ENCODE peak calls at places on chromosomes 5 and 9, in seven cellular contexts. K is heart left ventricle, L is astrocyte, O is tibial artery, W is AG09309, T is mammary epithelial cell, Q is aorta. V is an unnamed sample.
A peak's percentile ranks its signal among the peaks of the same experiment; 100 is the strongest.

GRCh38 chr9:76322810-76323209 is 71.4 kb downstream of the RFK start:
- DNase-seq in K (no peak), L (no peak), O (no peak), W (no peak), T (no peak), Q (no peak), V (no peak)

GRCh38 chr5:52339285-52339684 is 448.4 kb upstream of the ITGA1 start:
- DNase-seq in K (no peak), L (no peak), O (no peak), W (no peak), T (no peak), Q (no peak), V (no peak)

GRCh38 chr9:4243113-4243512 is 56.8 kb downstream of the GLIS3 start:
- DNase-seq in K (no peak), L (no peak), O (no peak), W (no peak), T (no peak), Q (no peak), V (no peak)

GRCh38 chr9:33921967-33922895 is 105.3 kb downstream of the UBE2R2 start:
- DNase-seq in K (no peak), L (no peak), O (no peak), W (no peak), T (no peak), Q (peak; percentile 55), V (no peak)

GRCh38 chr9:82606761-82607382 is 456.1 kb downstream of the RASEF start:
- DNase-seq in K (no peak), L (peak; percentile 50), O (no peak), W (peak; percentile 39), T (peak; percentile 35), Q (no peak), V (peak; percentile 72)

GRCh38 chr5:79070002-79070567 is 518 bp downstream of the BHMT2 start:
- DNase-seq in K (peak; percentile 61), L (peak; percentile 27), O (peak; percentile 65), W (no peak), T (no peak), Q (peak; percentile 77), V (peak; percentile 48)

GRCh38 chr9:133485531-133486260 is 6.8 kb upstream of the SLC2A6 start:
- DNase-seq in K (peak; percentile 61), L (no peak), O (no peak), W (no peak), T (no peak), Q (peak; percentile 65), V (no peak)

GRCh38 chr9:21741151-21741550 is 61.3 kb upstream of the MTAP start:
- DNase-seq in K (no peak), L (peak; percentile 65), O (no peak), W (no peak), T (no peak), Q (no peak), V (peak; percentile 50)

GRCh38 chr5:170554566-170555267 is 50.9 kb downstream of the KCNIP1 start:
- DNase-seq in K (no peak), L (peak; percentile 66), O (peak; percentile 72), W (no peak), T (no peak), Q (no peak), V (no peak)

GRCh38 chr5:6732634-6733410 is 19.6 kb downstream of the TENT4A start:
- DNase-seq in K (peak; percentile 78), L (peak; percentile 73), O (peak; percentile 72), W (peak; percentile 24), T (peak; percentile 58), Q (peak; percentile 89), V (peak; percentile 68)

GRCh38 chr9:132018957-132019405 is 60.7 kb downstream of the MED27 start:
- DNase-seq in K (no peak), L (peak; percentile 49), O (no peak), W (no peak), T (no peak), Q (no peak), V (no peak)

GRCh38 chr9:91771027-91771426 is 179.0 kb downstream of the ROR2 start:
- DNase-seq in K (no peak), L (peak; percentile 92), O (no peak), W (peak; percentile 81), T (peak; percentile 80), Q (no peak), V (peak; percentile 95)

GRCh38 chr9:91771864-91772263 is 178.2 kb downstream of the ROR2 start:
- DNase-seq in K (no peak), L (peak; percentile 31), O (no peak), W (no peak), T (no peak), Q (no peak), V (peak; percentile 54)

GRCh38 chr9:91768977-91769916 is 180.8 kb downstream of the ROR2 start:
- DNase-seq in K (no peak), L (no peak), O (no peak), W (no peak), T (no peak), Q (no peak), V (no peak)

GRCh38 chr9:91768507-91768906 is 181.5 kb downstream of the ROR2 start:
- DNase-seq in K (no peak), L (no peak), O (no peak), W (no peak), T (no peak), Q (no peak), V (no peak)

GRCh38 chr9:91770229-91770628 is 179.8 kb downstream of the ROR2 start:
- DNase-seq in K (no peak), L (no peak), O (no peak), W (no peak), T (peak; percentile 24), Q (no peak), V (no peak)
- H3K4me3 ChIP-seq in K (no peak overlapping the region), L (no peak overlapping the region), O (no peak overlapping the region), W (no peak overlapping the region), T (no peak overlapping the region), Q (no peak overlapping the region), V (no peak overlapping the region)

GRCh38 chr5:123094919-123095693 is 6.1 kb downstream of the PRDM6 start:
- DNase-seq in K (peak; percentile 43), L (no peak), O (peak; percentile 80), W (no peak), T (no peak), Q (peak; percentile 93), V (no peak)
- H3K4me3 ChIP-seq in K (no peak overlapping the region), L (no peak overlapping the region), O (peak overlapping the region; percentile 69), W (no peak overlapping the region), T (no peak overlapping the region), Q (peak overlapping the region; percentile 98), V (no peak overlapping the region)

GRCh38 chr5:179154346-179154990 is 94.3 kb downstream of the ZNF354C start:
- DNase-seq in K (peak; percentile 52), L (no peak), O (peak; percentile 61), W (no peak), T (no peak), Q (peak; percentile 50), V (no peak)
- H3K4me3 ChIP-seq in K (no peak overlapping the region), L (no peak overlapping the region), O (no peak overlapping the region), W (no peak overlapping the region), T (no peak overlapping the region), Q (no peak overlapping the region), V (no peak overlapping the region)

GRCh38 chr5:42995152-42995751 is 44.9 kb downstream of the ANXA2R start:
- DNase-seq in K (no peak), L (peak; percentile 44), O (no peak), W (no peak), T (no peak), Q (no peak), V (peak; percentile 60)
- H3K4me3 ChIP-seq in K (peak overlapping the region; percentile 60), L (peak overlapping the region; percentile 81), O (peak overlapping the region; percentile 77), W (peak overlapping the region; percentile 57), T (no peak overlapping the region), Q (no peak overlapping the region), V (peak overlapping the region; percentile 70)

GRCh38 chr9:93093081-93093448 is 3.0 kb upstream of the CARD19 start:
- DNase-seq in K (no peak), L (no peak), O (no peak), W (no peak), T (no peak), Q (peak; percentile 3), V (no peak)
- H3K4me3 ChIP-seq in K (no peak overlapping the region), L (no peak overlapping the region), O (no peak overlapping the region), W (no peak overlapping the region), T (no peak overlapping the region), Q (no peak overlapping the region), V (no peak overlapping the region)

DNA sequence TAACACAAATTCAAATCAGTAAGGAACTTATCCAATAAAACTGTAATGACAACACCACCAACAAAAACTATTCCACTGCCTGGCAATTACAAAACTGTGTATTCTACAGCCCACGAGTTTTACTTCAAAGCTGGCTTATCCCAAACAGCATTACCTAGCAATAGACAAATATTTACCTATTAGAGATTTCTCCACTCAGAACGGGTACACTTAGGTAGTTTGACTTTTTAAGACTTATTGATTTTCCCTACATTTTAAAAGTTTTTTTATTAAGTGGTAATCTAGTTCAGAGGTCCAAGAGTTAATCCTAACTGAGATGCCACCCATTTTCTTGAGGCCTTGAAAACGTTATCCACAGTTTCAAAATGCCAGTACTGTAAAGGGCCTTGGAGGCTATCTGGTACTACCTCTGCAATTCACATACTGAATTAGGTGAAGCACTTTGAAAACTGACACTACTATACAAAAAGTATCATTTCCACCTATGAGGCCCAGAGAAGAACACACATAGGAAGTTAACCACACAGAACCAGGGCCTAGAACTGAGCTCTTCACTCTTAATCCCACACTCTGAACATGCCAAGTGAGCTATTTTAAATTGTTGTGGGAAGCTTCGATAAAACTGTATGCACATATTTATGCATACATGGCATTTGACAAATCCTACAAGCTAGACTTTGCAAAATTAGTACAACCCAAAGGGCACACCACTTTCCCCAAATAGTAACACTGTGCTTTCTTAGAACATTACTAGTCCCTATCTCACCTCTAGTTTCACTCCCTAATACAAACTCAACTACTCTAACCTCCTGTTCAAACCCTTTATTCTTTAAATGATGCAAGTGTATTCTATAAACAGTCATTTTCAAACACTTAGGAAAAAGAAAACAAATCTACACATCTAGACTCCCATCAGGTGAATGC is 2.1 kb downstream of the NADK2 start:
- DNase-seq in K (no peak), L (no peak), O (no peak), W (no peak), T (no peak), Q (no peak), V (no peak)
- H3K4me3 ChIP-seq in K (peak overlapping the region; percentile 8), L (peak overlapping the region; percentile 73), O (peak overlapping the region; percentile 99), W (peak overlapping the region; percentile 93), T (peak overlapping the region; percentile 75), Q (peak overlapping the region; percentile 68), V (peak overlapping the region; percentile 77)

GRCh38 chr9:126915846-126916543 is 1.4 kb downstream of the RALGPS1 start:
- DNase-seq in K (no peak), L (no peak), O (no peak), W (no peak), T (peak; percentile 68), Q (no peak), V (no peak)
- H3K4me3 ChIP-seq in K (no peak overlapping the region), L (no peak overlapping the region), O (no peak overlapping the region), W (no peak overlapping the region), T (no peak overlapping the region), Q (no peak overlapping the region), V (no peak overlapping the region)

V was measured in AG10803.